ENCODE peak calls at places on chromosomes 3 and 15, in four cellular contexts. One of them, this sample, is unnamed.

GRCh38 chr3:110568246-110568645 is 503.4 kb upstream of the NECTIN3 start:
- DNase-seq in H9: no peak
- DNase-seq in IMR-90: peak; percentile 94
- DNase-seq in H1: no peak
- DNase-seq in this sample: no peak

GRCh38 chr3:129576514-129577345 is 29.7 kb downstream of the PLXND1 start:
- DNase-seq in H9: no peak
- DNase-seq in H1: no peak
- DNase-seq in IMR-90: no peak
- DNase-seq in this sample: no peak

GRCh38 chr3:14418670-14419250 is 16.4 kb downstream of the SLC6A6 start:
- DNase-seq in H1: no peak
- DNase-seq in IMR-90: no peak
- DNase-seq in H9: no peak
- DNase-seq in this sample: peak; percentile 90

GRCh38 chr3:152030320-152030719 is 156.9 kb downstream of the SUCNR1 start:
- DNase-seq in IMR-90: no peak
- DNase-seq in H1: no peak
- DNase-seq in H9: no peak
- DNase-seq in this sample: no peak

GRCh38 chr3:69770976-69771634 is 31.8 kb downstream of the MITF start:
- DNase-seq in H1: no peak
- DNase-seq in H9: no peak
- DNase-seq in IMR-90: peak; percentile 87
- DNase-seq in this sample: peak; percentile 38

GRCh38 chr15:58788056-58788710 is 17.1 kb downstream of the MINDY2 start:
- DNase-seq in H9: no peak
- DNase-seq in IMR-90: peak; percentile 52
- DNase-seq in H1: no peak
- DNase-seq in this sample: no peak

GRCh38 chr15:41561104-41561776 is 2.2 kb downstream of the TYRO3 start:
- DNase-seq in IMR-90: no peak
- DNase-seq in H1: no peak
- DNase-seq in H9: no peak
- DNase-seq in this sample: no peak

GRCh38 chr15:81948751-81949150 is 97.1 kb downstream of the MEX3B start:
- DNase-seq in IMR-90: peak; percentile 33
- DNase-seq in H1: no peak
- DNase-seq in H9: no peak
- DNase-seq in this sample: no peak

GRCh38 chr3:123447749-123448502 is 964 bp downstream of the ADCY5 start:
- DNase-seq in H9: peak; percentile 70
- DNase-seq in IMR-90: no peak
- DNase-seq in H1: no peak
- DNase-seq in this sample: peak; percentile 72

GRCh38 chr3:119664370-119664769 is 4.0 kb upstream of the POPDC2 start:
- DNase-seq in IMR-90: no peak
- DNase-seq in H1: no peak
- DNase-seq in H9: no peak
- DNase-seq in this sample: no peak

GRCh38 chr15:43541785-43542184 is 24.4 kb downstream of the MAP1A start:
- DNase-seq in H9: no peak
- DNase-seq in H1: no peak
- DNase-seq in IMR-90: peak; percentile 30
- DNase-seq in this sample: no peak

GRCh38 chr15:58526647-58527192 is 94.9 kb downstream of the LIPC start:
- DNase-seq in H9: no peak
- DNase-seq in IMR-90: no peak
- DNase-seq in H1: no peak
- DNase-seq in this sample: no peak

GRCh38 chr3:192830279-192831110 is 87.2 kb downstream of the MB21D2 start:
- DNase-seq in IMR-90: peak; percentile 54
- DNase-seq in H9: no peak
- DNase-seq in H1: no peak
- DNase-seq in this sample: no peak

GRCh38 chr3:44969170-44969569 is 6.8 kb downstream of the ZDHHC3 start:
- DNase-seq in H9: no peak
- DNase-seq in H1: no peak
- DNase-seq in IMR-90: no peak
- DNase-seq in this sample: no peak

GRCh38 chr3:145244327-145244726 is 916.7 kb downstream of the PLOD2 start:
- DNase-seq in H9: no peak
- DNase-seq in IMR-90: no peak
- DNase-seq in H1: no peak
- DNase-seq in this sample: no peak

GRCh38 chr3:193776626-193777025 is 183.6 kb downstream of the OPA1 start:
- DNase-seq in H1: no peak
- DNase-seq in IMR-90: no peak
- DNase-seq in H9: no peak
- DNase-seq in this sample: no peak

GRCh38 chr3:23480324-23480704 is 277.2 kb downstream of the UBE2E2 start:
- DNase-seq in H9: no peak
- DNase-seq in IMR-90: no peak
- DNase-seq in H1: no peak
- DNase-seq in this sample: no peak

GRCh38 chr3:23479026-23479425 is 275.9 kb downstream of the UBE2E2 start:
- DNase-seq in H1: no peak
- DNase-seq in H9: no peak
- DNase-seq in IMR-90: no peak
- DNase-seq in this sample: no peak

GRCh38 chr3:23479615-23480323 is 276.6 kb downstream of the UBE2E2 start:
- DNase-seq in IMR-90: no peak
- DNase-seq in H9: no peak
- DNase-seq in H1: no peak
- DNase-seq in this sample: no peak

GRCh38 chr3:23481660-23482278 is 278.6 kb downstream of the UBE2E2 start:
- DNase-seq in H1: no peak
- DNase-seq in IMR-90: no peak
- DNase-seq in H9: no peak
- DNase-seq in this sample: no peak

GRCh38 chr3:23480981-23481380 is 277.9 kb downstream of the UBE2E2 start:
- DNase-seq in H1: no peak
- DNase-seq in IMR-90: no peak
- DNase-seq in H9: no peak
- DNase-seq in this sample: no peak
- H4K5ac ChIP-seq in H1: no peak overlapping the region
- H4K5ac ChIP-seq in IMR-90: no peak overlapping the region
- H4K5ac ChIP-seq in H9: no peak overlapping the region
- H4K5ac ChIP-seq in this sample: no peak overlapping the region

DNA sequence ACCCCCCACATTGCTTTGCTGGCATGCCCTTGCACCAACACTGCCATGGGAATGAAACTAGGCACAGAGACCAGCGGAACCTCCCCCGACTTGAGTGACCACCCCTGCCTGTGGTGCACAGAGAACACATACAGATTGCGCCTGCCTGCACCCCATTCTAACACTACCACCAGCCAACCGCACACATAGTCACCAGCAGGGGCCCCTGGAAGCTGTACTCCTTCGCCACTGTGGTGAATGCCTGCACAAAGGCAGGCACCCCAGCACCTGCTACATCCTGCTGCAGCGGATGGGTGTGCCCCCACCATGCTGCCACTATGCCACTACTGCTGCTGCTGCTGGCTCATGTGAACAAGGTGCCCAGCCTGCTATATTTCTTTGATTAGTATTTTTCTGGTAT is 27.4 kb upstream of the DNAAF4 start:
- DNase-seq in H9: no peak
- DNase-seq in IMR-90: no peak
- DNase-seq in H1: no peak
- DNase-seq in this sample: no peak
- H4K5ac ChIP-seq in H9: no peak overlapping the region
- H4K5ac ChIP-seq in IMR-90: no peak overlapping the region
- H4K5ac ChIP-seq in H1: no peak overlapping the region
- H4K5ac ChIP-seq in this sample: no peak overlapping the region

GRCh38 chr3:16510620-16511319 is 2.7 kb downstream of the RFTN1 start:
- DNase-seq in IMR-90: no peak
- DNase-seq in H1: no peak
- DNase-seq in H9: no peak
- DNase-seq in this sample: no peak
- H4K5ac ChIP-seq in IMR-90: peak overlapping the region; percentile 51
- H4K5ac ChIP-seq in H1: no peak overlapping the region
- H4K5ac ChIP-seq in H9: no peak overlapping the region
- H4K5ac ChIP-seq in this sample: no peak overlapping the region

GRCh38 chr3:30733681-30734080 is 127.3 kb downstream of the TGFBR2 start:
- DNase-seq in H1: no peak
- DNase-seq in IMR-90: no peak
- DNase-seq in H9: no peak
- DNase-seq in this sample: no peak
- H4K5ac ChIP-seq in H1: no peak overlapping the region
- H4K5ac ChIP-seq in IMR-90: no peak overlapping the region
- H4K5ac ChIP-seq in H9: no peak overlapping the region
- H4K5ac ChIP-seq in this sample: no peak overlapping the region

GRCh38 chr15:69400850-69401249 is 13.3 kb upstream of the KIF23 start:
- DNase-seq in H9: no peak
- DNase-seq in IMR-90: peak; percentile 47
- DNase-seq in H1: no peak
- DNase-seq in this sample: peak; percentile 73
- H4K5ac ChIP-seq in H9: no peak overlapping the region
- H4K5ac ChIP-seq in IMR-90: no peak overlapping the region
- H4K5ac ChIP-seq in H1: no peak overlapping the region
- H4K5ac ChIP-seq in this sample: no peak overlapping the region

GRCh38 chr15:92101706-92102434 is 248.4 kb downstream of the SLCO3A1 start:
- DNase-seq in IMR-90: no peak
- DNase-seq in H1: no peak
- DNase-seq in H9: no peak
- DNase-seq in this sample: no peak

GRCh38 chr15:92105611-92106010 is 252.1 kb downstream of the SLCO3A1 start:
- DNase-seq in H9: no peak
- DNase-seq in IMR-90: no peak
- DNase-seq in H1: no peak
- DNase-seq in this sample: no peak

GRCh38 chr15:92104069-92104468 is 250.6 kb downstream of the SLCO3A1 start:
- DNase-seq in IMR-90: no peak
- DNase-seq in H1: no peak
- DNase-seq in H9: no peak
- DNase-seq in this sample: peak; percentile 25

GRCh38 chr15:92109485-92109884 is 256.0 kb downstream of the SLCO3A1 start:
- DNase-seq in H1: no peak
- DNase-seq in IMR-90: no peak
- DNase-seq in H9: no peak
- DNase-seq in this sample: no peak

DNA sequence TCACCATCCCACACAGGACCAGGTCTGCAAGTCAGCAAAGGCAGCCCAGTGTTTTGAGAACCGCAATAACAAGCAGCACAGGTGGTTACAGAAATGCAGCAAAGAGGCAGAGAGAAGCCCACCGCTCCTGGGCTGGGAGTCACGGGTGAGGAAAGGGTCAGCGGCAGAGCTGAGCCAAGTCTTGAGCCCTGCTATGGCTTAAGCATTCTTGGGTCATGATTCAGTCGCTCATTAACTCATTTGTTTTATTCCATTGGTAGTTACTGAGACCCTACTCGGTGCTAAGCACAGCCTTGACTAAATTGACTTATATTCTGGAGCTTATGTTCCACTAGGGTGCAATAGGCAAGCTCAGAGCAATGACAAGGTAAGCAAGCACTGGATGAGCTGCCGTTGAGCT is 253.2 kb downstream of the SLCO3A1 start:
- DNase-seq in H9: no peak
- DNase-seq in IMR-90: no peak
- DNase-seq in H1: no peak
- DNase-seq in this sample: no peak
- H4K5ac ChIP-seq in H9: no peak overlapping the region
- H4K5ac ChIP-seq in IMR-90: no peak overlapping the region
- H4K5ac ChIP-seq in H1: no peak overlapping the region
- H4K5ac ChIP-seq in this sample: no peak overlapping the region

GRCh38 chr15:35306361-35306981 is 221.4 kb upstream of the NANOGP8 start:
- DNase-seq in H9: no peak
- DNase-seq in IMR-90: peak; percentile 76
- DNase-seq in H1: no peak
- DNase-seq in this sample: peak; percentile 38
- H4K5ac ChIP-seq in H9: no peak overlapping the region
- H4K5ac ChIP-seq in IMR-90: peak overlapping the region; percentile 73
- H4K5ac ChIP-seq in H1: no peak overlapping the region
- H4K5ac ChIP-seq in this sample: no peak overlapping the region

DNA sequence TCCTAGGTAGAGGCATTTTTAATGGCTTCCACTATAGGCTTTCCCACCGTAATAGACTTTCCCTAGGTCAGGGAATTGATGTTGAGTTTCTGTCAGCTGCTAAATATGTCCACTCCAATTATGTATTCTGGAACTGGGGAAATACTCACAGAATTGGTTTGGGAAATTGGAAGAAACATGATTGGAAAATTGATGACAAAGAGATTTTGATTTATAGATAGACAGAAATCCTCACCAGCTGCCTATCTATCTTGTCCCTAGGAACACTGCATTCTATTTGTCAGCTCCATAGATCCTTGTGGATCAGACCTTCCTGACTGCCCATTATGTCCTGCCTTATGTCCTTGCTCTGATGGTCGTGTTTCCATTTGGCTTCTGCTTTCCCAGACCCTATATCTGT is 75.6 kb upstream of the TNIK start:
- DNase-seq in H9: no peak
- DNase-seq in IMR-90: no peak
- DNase-seq in H1: no peak
- DNase-seq in this sample: no peak
- H4K5ac ChIP-seq in H9: no peak overlapping the region
- H4K5ac ChIP-seq in IMR-90: no peak overlapping the region
- H4K5ac ChIP-seq in H1: no peak overlapping the region
- H4K5ac ChIP-seq in this sample: no peak overlapping the region

This sample was measured in mesendoderm.